ENCODE peak calls at places on chromosome 18, in seven cellular contexts. H, P, O, G, I, J and N are unnamed samples.

GRCh38 chr18:74596959-74597661 is 560 bp upstream of the ZNF407 start:
- DNase-seq in H (peak), P (peak), J (peak), I (no peak), O (no peak), G (peak), N (peak)

GRCh38 chr18:29501952-29502351 is 1325.0 kb upstream of the CDH2 start:
- DNase-seq in I (peak), P (peak), J (no peak), H (peak), O (no peak), G (no peak), N (no peak)

GRCh38 chr18:37280701-37281100 is 284.9 kb downstream of the CELF4 start:
- DNase-seq in I (no peak), P (no peak), J (no peak), G (no peak), H (no peak), O (no peak), N (no peak)

GRCh38 chr18:37294951-37295350 is 270.6 kb downstream of the CELF4 start:
- DNase-seq in O (no peak), P (no peak), H (peak), G (no peak), J (no peak), I (no peak), N (peak)

GRCh38 chr18:39959839-39960238 is 1995.2 kb upstream of the PIK3C3 start:
- DNase-seq in H (no peak), J (no peak), G (no peak), I (no peak), P (no peak), O (no peak), N (no peak)

GRCh38 chr18:35661483-35662146 is 80.1 kb downstream of the GALNT1 start:
- DNase-seq in J (peak), O (no peak), H (no peak), I (no peak), P (no peak), G (no peak), N (no peak)

GRCh38 chr18:79222790-79223189 is 153.6 kb downstream of the ATP9B start:
- DNase-seq in P (no peak), O (no peak), G (no peak), I (no peak), J (no peak), H (no peak), N (no peak)

GRCh38 chr18:51537487-51537886 is 340.0 kb upstream of the MEX3C start:
- DNase-seq in G (no peak), P (no peak), I (peak), J (no peak), O (peak), H (peak), N (peak)

GRCh38 chr18:41538751-41539150 is 416.3 kb upstream of the PIK3C3 start:
- DNase-seq in O (no peak), I (no peak), G (no peak), H (no peak), P (no peak), J (no peak), N (no peak)

GRCh38 chr18:65968605-65969004 is 217.8 kb downstream of the CDH7 start:
- DNase-seq in O (no peak), I (no peak), J (no peak), G (no peak), H (no peak), P (no peak), N (no peak)

GRCh38 chr18:57768557-57769326 is 34.4 kb downstream of the ATP8B1 start:
- DNase-seq in J (no peak), H (peak), O (no peak), I (no peak), P (peak), G (no peak), N (no peak)

GRCh38 chr18:74836296-74837139 is 238.8 kb downstream of the ZNF407 start:
- DNase-seq in G (no peak), J (no peak), P (peak), O (peak), H (peak), I (no peak), N (no peak)

GRCh38 chr18:13455960-13456471 is 237.5 kb downstream of the LDLRAD4 start:
- DNase-seq in O (no peak), P (no peak), H (no peak), J (peak), I (no peak), G (no peak), N (peak)

GRCh38 chr18:44061438-44061837 is 619.2 kb upstream of the SETBP1 start:
- DNase-seq in J (no peak), I (no peak), G (no peak), O (no peak), P (no peak), H (no peak), N (no peak)

GRCh38 chr18:53941601-53942335 is 282.7 kb downstream of the MBD2 start:
- DNase-seq in P (no peak), I (no peak), H (no peak), O (no peak), J (no peak), G (no peak), N (no peak)

GRCh38 chr18:48866028-48866733 is 84.6 kb downstream of the SMAD7 start:
- DNase-seq in G (peak), J (no peak), O (peak), I (peak), P (peak), H (peak), N (no peak)

GRCh38 chr18:40222736-40223135 is 1732.3 kb upstream of the PIK3C3 start:
- DNase-seq in O (no peak), G (no peak), P (no peak), I (peak), J (no peak), H (peak), N (no peak)

GRCh38 chr18:46320928-46321855 is 217.0 kb downstream of the HAUS1 start:
- DNase-seq in I (peak), O (no peak), P (no peak), G (no peak), J (no peak), H (peak), N (no peak)

GRCh38 chr18:54254265-54254758 is 15.0 kb upstream of the POLI start:
- DNase-seq in P (peak), I (no peak), H (peak), G (peak), J (no peak), O (no peak), N (no peak)

GRCh38 chr18:5543854-5544389 is at the start of gene EPB41L3:
- DNase-seq in H (peak), O (peak), P (no peak), I (no peak), G (no peak), J (no peak), N (no peak)

DNA sequence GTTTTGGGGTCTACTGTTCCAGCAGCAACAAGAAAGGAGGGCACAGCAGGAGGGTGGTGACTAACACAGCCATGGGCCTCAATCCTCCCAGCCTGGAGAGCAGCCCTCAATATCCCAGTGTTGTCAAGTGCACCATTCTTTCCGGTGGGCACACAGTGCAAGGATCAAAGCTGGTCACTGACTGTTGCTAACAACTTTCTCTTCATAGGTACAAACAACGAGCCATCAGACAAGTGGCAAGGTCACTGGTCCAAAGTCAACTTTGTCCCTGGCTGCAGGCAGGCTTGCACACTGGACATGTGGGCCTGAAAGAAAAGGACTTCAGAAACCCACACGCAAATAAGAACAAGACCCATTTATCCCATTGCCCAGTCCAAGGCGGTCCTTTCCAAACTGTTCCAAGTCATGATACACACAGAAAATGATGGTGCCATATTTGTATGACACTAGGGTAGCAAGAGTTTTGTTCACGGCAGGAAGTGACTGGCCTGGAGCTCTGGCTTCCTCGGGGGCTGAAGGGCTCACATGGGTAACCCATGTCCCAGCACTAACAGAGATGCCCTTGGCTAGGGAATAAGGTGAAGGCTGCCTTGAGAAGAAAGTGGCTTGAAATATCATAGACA is 57.0 kb downstream of the KCTD1 start:
- DNase-seq in G (no peak), H (no peak), I (no peak), O (no peak), J (no peak), P (no peak), N (no peak)
- TF ChIP-seq CTCF in G (no peak), H (no peak), I (no peak), O (no peak), J (no peak), P (no peak), N (no peak)

GRCh38 chr18:67108894-67109293 is 407.6 kb downstream of the DSEL start:
- DNase-seq in G (no peak), O (no peak), I (no peak), H (no peak), P (no peak), J (no peak), N (no peak)

GRCh38 chr18:67109535-67109934 is 407.0 kb downstream of the DSEL start:
- DNase-seq in O (no peak), P (no peak), G (no peak), I (no peak), H (no peak), J (no peak), N (no peak)

DNA sequence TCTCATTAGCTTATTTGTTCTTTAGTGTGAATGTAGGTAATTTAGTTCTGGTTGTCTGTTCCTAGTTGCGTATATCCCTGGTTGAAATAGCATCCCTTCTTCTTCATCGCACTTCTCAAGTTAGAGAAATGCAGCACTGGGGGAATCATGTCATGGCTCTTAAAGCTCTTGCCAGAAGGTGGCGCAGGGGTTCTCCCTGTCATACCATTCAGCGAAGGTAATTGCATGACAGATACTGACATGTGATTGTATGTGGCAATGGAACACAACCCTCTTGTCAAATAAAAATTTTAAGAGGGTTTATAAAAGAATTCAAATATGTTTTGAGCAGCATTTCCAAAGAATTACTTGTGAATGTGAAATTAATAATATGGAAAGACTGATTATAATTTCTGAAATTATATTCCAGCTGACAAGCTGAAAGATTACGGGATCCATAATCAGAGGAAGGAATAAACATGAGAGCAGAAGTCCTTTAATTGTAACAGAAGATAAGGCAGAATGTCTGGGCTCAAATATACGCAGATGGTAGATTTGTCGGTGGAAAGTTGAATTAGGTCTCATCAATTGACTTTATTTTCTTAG is 411.7 kb downstream of the DSEL start:
- DNase-seq in I (peak), H (peak), G (peak), O (peak), J (peak), P (peak), N (peak)
- TF ChIP-seq CTCF in I (peak), H (peak), G (peak), O (peak), J (peak), P (peak), N (peak)

GRCh38 chr18:3447895-3448844 is 1.8 kb upstream of the TGIF1 start:
- DNase-seq in J (peak), G (peak), H (peak), I (peak), O (peak), P (peak), N (peak)
- TF ChIP-seq CTCF in J (peak), G (no peak), H (peak), I (peak), O (no peak), P (no peak), N (no peak)

GRCh38 chr18:22021701-22022100 is 147.7 kb upstream of the GATA6 start:
- DNase-seq in P (no peak), H (no peak), O (no peak), G (peak), I (no peak), J (no peak), N (no peak)
- TF ChIP-seq CTCF in P (no peak), H (no peak), O (no peak), G (no peak), I (no peak), J (no peak), N (no peak)

DNA sequence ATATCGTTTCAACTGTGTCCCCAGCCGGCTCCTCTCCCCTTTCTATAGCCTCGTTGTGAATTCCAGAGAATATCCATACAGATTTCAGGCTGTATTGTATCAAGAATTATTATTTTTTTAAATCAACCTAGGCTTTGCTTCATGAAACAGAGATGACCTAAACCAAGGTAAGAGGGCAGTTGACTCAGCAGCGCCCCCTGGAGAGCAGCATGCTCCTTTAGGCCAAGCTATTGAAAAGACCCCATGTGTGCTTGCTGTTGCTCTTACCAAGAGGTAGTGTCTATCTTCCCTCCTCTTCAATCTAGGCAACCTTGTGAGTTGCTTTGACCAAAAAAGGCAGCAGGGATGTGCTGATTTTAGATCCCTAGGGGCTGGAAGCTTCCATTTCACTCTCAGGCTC is 426.7 kb upstream of the SMIM21 start:
- DNase-seq in J (no peak), O (no peak), G (no peak), P (no peak), I (no peak), H (no peak), N (peak)
- TF ChIP-seq CTCF in J (peak), O (no peak), G (peak), P (peak), I (peak), H (no peak), N (peak)

GRCh38 chr18:12377556-12378553 is 828 bp upstream of the AFG3L2 start:
- DNase-seq in O (no peak), H (no peak), J (no peak), I (no peak), P (no peak), G (no peak), N (no peak)
- TF ChIP-seq CTCF in O (no peak), H (peak), J (no peak), I (peak), P (no peak), G (peak), N (no peak)

GRCh38 chr18:7174359-7175107 is 56.4 kb upstream of the LRRC30 start:
- DNase-seq in H (peak), O (no peak), I (no peak), P (no peak), J (no peak), G (no peak), N (no peak)
- TF ChIP-seq CTCF in H (no peak), O (no peak), I (no peak), P (no peak), J (no peak), G (no peak), N (no peak)

GRCh38 chr18:63736856-63737255 is 34.1 kb downstream of the SERPINB11 start:
- DNase-seq in G (no peak), P (peak), I (no peak), H (no peak), O (no peak), J (no peak), N (no peak)

GRCh38 chr18:63747006-63747405 is 28.2 kb upstream of the SERPINB7 start:
- DNase-seq in G (no peak), J (no peak), P (no peak), O (no peak), I (no peak), H (no peak), N (no peak)

DNA sequence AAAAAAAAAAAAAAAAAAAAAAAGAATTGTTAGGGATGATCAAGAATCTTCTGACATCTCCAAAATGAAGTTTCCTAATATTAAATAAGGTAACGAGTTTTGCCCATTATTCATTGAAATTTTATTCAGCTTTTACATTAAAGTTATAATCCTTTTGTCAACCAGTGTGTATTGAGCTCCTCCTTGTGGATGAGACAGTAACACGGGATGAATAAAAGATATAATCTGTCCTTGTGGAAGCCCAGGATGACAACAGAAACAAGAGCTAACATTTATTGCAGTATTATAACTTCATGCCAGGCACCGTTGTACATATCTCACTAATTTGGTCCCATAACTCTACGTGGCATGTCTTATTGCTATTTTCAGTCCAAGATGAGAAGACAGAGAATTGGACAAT is 33.4 kb upstream of the SERPINB7 start:
- DNase-seq in O (no peak), G (no peak), H (peak), I (no peak), J (no peak), P (peak), N (no peak)
- TF ChIP-seq CTCF in O (no peak), G (peak), H (peak), I (peak), J (peak), P (peak), N (no peak)

GRCh38 chr18:23053756-23054457 is 81.4 kb upstream of the CABLES1 start:
- DNase-seq in O (no peak), J (no peak), H (peak), P (no peak), G (no peak), I (peak), N (no peak)
- TF ChIP-seq CTCF in O (no peak), J (no peak), H (peak), P (peak), G (no peak), I (peak), N (no peak)